ENCODE peak calls at places on chromosomes 4 and X, in seven cellular contexts. L is tibial nerve, D is suprapubic skin, T is breast epithelium, N is stomach, G is ovary, B is K562. M is an unnamed sample.

GRCh38 chr4:113445286-113445685 is 316.3 kb downstream of the CAMK2D start:
- DNase-seq in L (peak; percentile 72), D (peak; percentile 74), T (no peak), N (no peak), G (peak; percentile 44), B (no peak), M (peak; percentile 71)

GRCh38 chr4:1992468-1993168 is 16.2 kb downstream of the NELFA start:
- DNase-seq in L (no peak), D (no peak), T (no peak), N (no peak), G (no peak), B (no peak), M (no peak)

GRCh38 chrX:119015407-119016242 is 41.2 kb downstream of the LONRF3 start:
- DNase-seq in L (peak; percentile 11), D (peak; percentile 68), T (peak; percentile 56), N (peak; percentile 43), G (peak; percentile 18), B (no peak), M (peak; percentile 26)

GRCh38 chrX:153969125-153969903 is 2.3 kb downstream of the HCFC1 start:
- DNase-seq in L (no peak), D (peak; percentile 65), T (no peak), N (no peak), G (no peak), B (no peak), M (no peak)

GRCh38 chr4:40227284-40227683 is 30.5 kb downstream of the RHOH start:
- DNase-seq in L (no peak), D (no peak), T (no peak), N (no peak), G (no peak), B (no peak), M (no peak)

GRCh38 chr4:114600672-114601071 is 2.1 kb downstream of the UGT8 start:
- DNase-seq in L (no peak), D (no peak), T (no peak), N (no peak), G (no peak), B (no peak), M (no peak)

GRCh38 chr4:89838005-89838404 is 1.0 kb upstream of the SNCA start:
- DNase-seq in L (no peak), D (no peak), T (no peak), N (no peak), G (no peak), B (peak; percentile 12), M (no peak)

GRCh38 chr4:86441175-86441960 is 81.5 kb upstream of the MAPK10 start:
- DNase-seq in L (no peak), D (no peak), T (no peak), N (no peak), G (no peak), B (no peak), M (no peak)

GRCh38 chrX:154409222-154409871 is at the start of gene DNASE1L1:
- DNase-seq in L (peak; percentile 53), D (peak; percentile 90), T (no peak), N (peak; percentile 90), G (no peak), B (peak; percentile 81), M (peak; percentile 85)

GRCh38 chr4:86918539-86919072 is 16.2 kb upstream of the AFF1 start:
- DNase-seq in L (no peak), D (no peak), T (no peak), N (no peak), G (no peak), B (no peak), M (no peak)

GRCh38 chr4:3665360-3665891 is 100.8 kb upstream of the ADRA2C start:
- DNase-seq in L (no peak), D (no peak), T (no peak), N (no peak), G (no peak), B (no peak), M (no peak)

GRCh38 chrX:153885968-153886903 is at the start of gene L1CAM:
- DNase-seq in L (no peak), D (no peak), T (no peak), N (no peak), G (no peak), B (peak; percentile 85), M (peak; percentile 21)

GRCh38 chrX:148878371-148878770 is 378.0 kb downstream of the AFF2 start:
- DNase-seq in L (no peak), D (no peak), T (no peak), N (no peak), G (no peak), B (no peak), M (no peak)

GRCh38 chrX:21926527-21927278 is 13.8 kb upstream of the SMS start:
- DNase-seq in L (no peak), D (no peak), T (no peak), N (no peak), G (no peak), B (peak; percentile 12), M (no peak)

GRCh38 chr4:88830576-88830975 is 132.9 kb upstream of the NAP1L5 start:
- DNase-seq in L (no peak), D (no peak), T (no peak), N (no peak), G (no peak), B (no peak), M (no peak)

GRCh38 chr4:24988776-24989175 is 42.0 kb downstream of the LGI2 start:
- DNase-seq in L (no peak), D (no peak), T (no peak), N (no peak), G (no peak), B (no peak), M (no peak)

DNA sequence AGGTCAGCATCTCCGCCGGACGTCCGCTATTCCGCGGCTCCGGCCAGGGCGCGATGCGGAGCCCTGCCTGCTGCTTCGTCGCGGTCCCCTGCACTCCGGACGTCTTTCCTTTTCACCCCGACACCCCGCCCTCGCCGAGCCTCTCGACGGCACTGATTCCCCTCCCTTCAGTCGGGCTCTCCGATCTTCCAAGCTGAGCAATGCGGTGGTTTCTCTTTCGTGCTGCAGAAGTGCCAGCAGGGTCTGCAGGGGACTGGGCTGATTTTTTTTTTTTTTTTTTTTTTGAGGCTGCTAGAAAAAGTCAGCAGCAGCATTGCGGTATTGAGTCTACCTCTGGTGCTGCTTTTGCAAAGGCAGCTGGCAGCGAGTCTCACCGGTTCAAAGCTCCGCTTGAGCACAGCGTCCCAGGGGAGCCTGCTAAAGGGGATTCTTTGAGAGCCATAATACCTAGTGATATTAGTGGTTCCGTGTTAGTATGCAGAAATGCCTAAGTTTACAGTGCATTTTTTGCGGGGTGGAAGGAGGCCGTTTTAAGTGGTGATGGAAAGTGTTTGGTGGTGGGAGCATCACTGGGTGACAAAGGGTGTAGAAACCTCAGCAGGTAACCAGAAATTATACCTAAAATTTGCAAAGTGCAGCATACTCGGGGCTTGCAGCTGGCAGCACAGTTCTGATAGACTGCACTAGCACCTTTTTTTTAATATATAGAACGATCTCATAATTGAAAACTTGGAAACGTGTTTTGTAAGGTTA is 969 bp downstream of the STIM2 start:
- DNase-seq in L (peak; percentile 46), D (peak; percentile 84), T (peak; percentile 57), N (peak; percentile 76), G (peak; percentile 55), B (peak; percentile 31), M (peak; percentile 79)
- TF ChIP-seq POLR2A in L (no peak), D (no peak), T (no peak), N (no peak), G (no peak), B (no peak), M (no peak)

GRCh38 chr4:139177888-139178609 is 1.0 kb upstream of the ELF2 start:
- DNase-seq in L (peak; percentile 91), D (peak; percentile 97), T (peak; percentile 96), N (peak; percentile 96), G (peak; percentile 91), B (peak; percentile 90), M (peak; percentile 97)
- TF ChIP-seq POLR2A in L (peak; percentile 96), D (no peak), T (peak; percentile 67), N (no peak), G (peak; percentile 75), B (peak; percentile 93), M (peak; percentile 90)

DNA sequence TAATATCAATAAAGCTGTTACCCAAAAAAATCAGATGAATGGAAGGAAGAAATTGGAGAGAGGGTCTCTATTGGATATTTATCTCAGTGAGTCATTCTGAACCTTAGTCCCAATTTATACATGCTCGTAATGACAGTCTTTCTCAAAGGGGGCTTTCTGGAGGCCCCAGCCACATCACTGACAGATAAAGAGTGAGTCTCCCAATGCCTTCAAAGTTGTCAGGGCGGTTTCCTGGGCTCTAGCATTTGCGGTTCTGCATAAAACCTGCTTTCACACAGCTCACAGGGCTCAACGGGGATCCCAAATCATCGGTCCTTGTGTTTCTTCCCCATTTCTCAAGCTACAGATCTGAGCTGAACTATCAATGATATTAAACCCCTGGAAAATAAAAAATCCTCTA is 17.3 kb downstream of the TCEANC start:
- DNase-seq in L (no peak), D (no peak), T (no peak), N (no peak), G (no peak), B (no peak), M (no peak)
- TF ChIP-seq POLR2A in L (no peak), D (no peak), T (no peak), N (no peak), G (no peak), B (no peak), M (no peak)

GRCh38 chrX:106726485-106727437 is at the start of gene RNF128:
- DNase-seq in L (no peak), D (peak; percentile 58), T (peak; percentile 51), N (peak; percentile 72), G (peak; percentile 26), B (no peak), M (no peak)
- TF ChIP-seq POLR2A in L (no peak), D (no peak), T (no peak), N (no peak), G (no peak), B (no peak), M (no peak)